ENCODE peak calls at places on chromosomes 4 and X, in nine cellular contexts. K is heart left ventricle; B is fibroblast of pulmonary artery; I is hypothalamus; Y is GM03348; N is stimulated activated naive CD8-positive, alpha-beta T cell treated with anti-CD3 and anti-CD28 coated beads, Interleukin-15, Interleukin-2, amounts not matched to agents 100 U/mL and 50 U/mL, for 24 hours; F is AG20443; L is T-helper 1 cell; A is activated CD8-positive, alpha-beta T cell treated with anti-CD3 and anti-CD28 coated beads, Interleukin-2, amount 10 ng/mL, durations not matched to agents 7 days and 5 days. R is an unnamed sample.

GRCh38 chr4:105896461-105896939 is 1.2 kb downstream of the NPNT start:
- DNase-seq in A (no peak), N (no peak), Y (no peak), B (no peak), F (no peak), L (no peak), K (no peak), I (no peak), R (no peak)

GRCh38 chr4:153790962-153791551 is 2.2 kb upstream of the SFRP2 start:
- DNase-seq in Y (peak), K (no peak), A (peak), F (peak), L (no peak), N (peak), B (peak), I (peak), R (no peak)

GRCh38 chr4:6754481-6755087 is 27.9 kb upstream of the KIAA0232 start:
- DNase-seq in F (no peak), A (no peak), I (no peak), B (no peak), N (no peak), L (no peak), K (no peak), Y (no peak), R (no peak)

GRCh38 chrX:81021478-81021877 is 180.2 kb downstream of the HMGN5 start:
- DNase-seq in A (no peak), F (no peak), L (no peak), K (no peak), B (no peak), I (no peak), N (no peak), Y (no peak), R (no peak)

GRCh38 chr4:110359076-110359475 is 116.9 kb upstream of the ENPEP start:
- DNase-seq in Y (no peak), B (no peak), N (no peak), K (no peak), I (no peak), A (no peak), L (no peak), F (no peak), R (no peak)

GRCh38 chr4:98113005-98113404 is 30.3 kb downstream of the STPG2 start:
- DNase-seq in I (peak), B (peak), A (no peak), K (no peak), L (no peak), Y (peak), N (no peak), F (peak), R (no peak)

GRCh38 chr4:147461161-147461560 is 19.7 kb upstream of the EDNRA start:
- DNase-seq in A (no peak), I (no peak), N (no peak), K (no peak), F (no peak), B (no peak), Y (no peak), L (no peak), R (no peak)

GRCh38 chrX:124211312-124211942 is 121.0 kb upstream of the TEX13D start:
- DNase-seq in A (peak), Y (peak), L (no peak), F (peak), I (peak), K (no peak), N (no peak), B (peak), R (no peak)

GRCh38 chr4:1793940-1794808 is 1.1 kb downstream of the FGFR3 start:
- DNase-seq in N (no peak), K (no peak), A (no peak), Y (peak), F (peak), L (no peak), I (no peak), B (peak), R (no peak)

GRCh38 chr4:3299122-3299521 is 6.3 kb downstream of the RGS12 start:
- DNase-seq in N (no peak), B (no peak), L (no peak), F (no peak), A (no peak), I (no peak), K (no peak), Y (no peak), R (no peak)

GRCh38 chrX:500481-501010 is 113.8 kb upstream of the PPP2R3B start:
- DNase-seq in F (no peak), N (no peak), B (no peak), I (no peak), Y (no peak), L (no peak), K (no peak), A (no peak), R (no peak)

GRCh38 chr4:140743194-140743931 is 12.8 kb downstream of the TBC1D9 start:
- DNase-seq in A (no peak), K (no peak), F (peak), L (no peak), Y (peak), I (no peak), N (no peak), B (peak), R (no peak)

GRCh38 chr4:147428583-147428982 is 52.3 kb upstream of the EDNRA start:
- DNase-seq in K (no peak), I (no peak), N (no peak), L (no peak), B (no peak), A (no peak), F (no peak), Y (no peak), R (no peak)

GRCh38 chr4:79016878-79017277 is 77.6 kb upstream of the PAQR3 start:
- DNase-seq in I (no peak), Y (no peak), K (no peak), A (no peak), F (no peak), B (no peak), L (no peak), N (no peak), R (no peak)

GRCh38 chrX:39969099-39969825 is 128.5 kb downstream of the BCOR start:
- DNase-seq in N (peak), A (peak), L (peak), K (peak), B (no peak), F (no peak), Y (no peak), I (no peak), R (no peak)

GRCh38 chr4:24850669-24851068 is 55.3 kb downstream of the SOD3 start:
- DNase-seq in A (no peak), F (peak), K (no peak), N (no peak), B (peak), L (no peak), I (no peak), Y (peak), R (peak)

GRCh38 chrX:34656842-34657780 is at the start of gene TMEM47:
- DNase-seq in F (peak), B (peak), Y (peak), A (no peak), L (no peak), K (peak), I (peak), N (no peak), R (peak)

GRCh38 chr4:172709376-172709775 is 459.2 kb upstream of the GALNT7 start:
- DNase-seq in A (no peak), N (no peak), L (no peak), Y (no peak), I (no peak), B (no peak), F (no peak), K (no peak), R (no peak)

GRCh38 chr4:138401330-138401729 is 159.2 kb upstream of the SLC7A11 start:
- DNase-seq in L (no peak), B (no peak), K (peak), Y (no peak), A (no peak), N (no peak), F (no peak), I (no peak), R (no peak)

GRCh38 chr4:20026456-20026855 is 225.2 kb upstream of the SLIT2 start:
- DNase-seq in K (no peak), I (no peak), N (no peak), F (peak), Y (peak), B (peak), L (no peak), A (no peak), R (no peak)

GRCh38 chrX:38811515-38812239 is 10.4 kb downstream of the MID1IP1 start:
- DNase-seq in F (no peak), N (no peak), Y (no peak), L (no peak), K (no peak), B (peak), A (peak), I (no peak), R (no peak)

GRCh38 chr4:114694770-114695169 is 96.2 kb downstream of the UGT8 start:
- DNase-seq in A (no peak), Y (peak), B (peak), F (peak), K (no peak), L (no peak), N (no peak), I (no peak), R (no peak)

GRCh38 chrX:32530802-32531403 is 680.4 kb downstream of the DMD start:
- DNase-seq in L (no peak), N (peak), I (no peak), B (peak), A (peak), K (no peak), Y (peak), F (peak), R (peak)

GRCh38 chrX:134883134-134883700 is 107.6 kb upstream of the SMIM10 start:
- DNase-seq in F (no peak), B (no peak), K (no peak), A (no peak), L (no peak), I (no peak), Y (no peak), N (no peak), R (no peak)

GRCh38 chrX:39736219-39737211 is 361.2 kb downstream of the BCOR start:
- DNase-seq in Y (peak), I (peak), B (peak), L (no peak), F (peak), N (no peak), A (no peak), K (peak), R (no peak)

GRCh38 chr4:152165851-152166250 is 370.0 kb downstream of the FBXW7 start:
- DNase-seq in L (no peak), K (no peak), A (no peak), N (no peak), Y (no peak), B (no peak), F (no peak), I (no peak), R (no peak)

GRCh38 chrX:154596290-154596929 is 11.5 kb downstream of the CTAG1A start:
- DNase-seq in N (no peak), L (no peak), I (no peak), K (no peak), A (no peak), B (peak), F (peak), Y (peak), R (peak)

GRCh38 chr4:41757521-41758156 is 9.1 kb upstream of the PHOX2B start:
- DNase-seq in F (no peak), K (no peak), N (no peak), A (no peak), L (no peak), B (peak), I (no peak), Y (no peak), R (no peak)

GRCh38 chr4:165784672-165785071 is 88.4 kb upstream of the TLL1 start:
- DNase-seq in K (peak), A (no peak), N (no peak), B (no peak), L (no peak), Y (no peak), F (no peak), I (no peak), R (no peak)

GRCh38 chrX:13254076-13254785 is 65.6 kb downstream of the ATXN3L start:
- DNase-seq in K (no peak), I (no peak), F (peak), L (no peak), N (no peak), A (peak), Y (peak), B (peak), R (no peak)

GRCh38 chr4:156779046-156779445 is 192.6 kb downstream of the PDGFC start:
- DNase-seq in K (no peak), F (no peak), Y (no peak), N (no peak), I (no peak), L (no peak), B (peak), A (no peak), R (no peak)

GRCh38 chr4:3767569-3768288 is 1.5 kb downstream of the ADRA2C start:
- DNase-seq in I (no peak), K (no peak), A (peak), N (peak), F (no peak), Y (no peak), B (peak), L (no peak), R (no peak)